ENCODE peak calls at places on chromosomes 5 and 9, in eight cellular contexts. One of them, this sample, is unnamed.

GRCh38 chr9:591292-591691 is 250.2 kb upstream of the DMRT1 start:
- DNase-seq in ovary: no peak
- DNase-seq in spleen: no peak
- DNase-seq in stomach: peak; percentile 87
- DNase-seq in H1: no peak
- DNase-seq in brain microvascular endothelial cell: no peak
- DNase-seq in gastrocnemius medialis: peak; percentile 68
- DNase-seq in GM06990: no peak
- DNase-seq in this sample: no peak

GRCh38 chr9:4887556-4887955 is 94.8 kb downstream of the RCL1 start:
- DNase-seq in stomach: no peak
- DNase-seq in gastrocnemius medialis: no peak
- DNase-seq in GM06990: no peak
- DNase-seq in spleen: no peak
- DNase-seq in ovary: peak; percentile 33
- DNase-seq in H1: no peak
- DNase-seq in brain microvascular endothelial cell: no peak
- DNase-seq in this sample: no peak

GRCh38 chr5:61280766-61281427 is 51.2 kb upstream of the ZSWIM6 start:
- DNase-seq in gastrocnemius medialis: no peak
- DNase-seq in GM06990: no peak
- DNase-seq in stomach: peak; percentile 73
- DNase-seq in spleen: no peak
- DNase-seq in H1: no peak
- DNase-seq in ovary: peak; percentile 40
- DNase-seq in brain microvascular endothelial cell: no peak
- DNase-seq in this sample: no peak

GRCh38 chr5:162484095-162484494 is 416.5 kb downstream of the GABRG2 start:
- DNase-seq in spleen: no peak
- DNase-seq in H1: no peak
- DNase-seq in GM06990: no peak
- DNase-seq in ovary: no peak
- DNase-seq in stomach: no peak
- DNase-seq in gastrocnemius medialis: no peak
- DNase-seq in brain microvascular endothelial cell: no peak
- DNase-seq in this sample: no peak

GRCh38 chr9:536597-537511 is 304.6 kb upstream of the DMRT1 start:
- DNase-seq in stomach: no peak
- DNase-seq in H1: no peak
- DNase-seq in gastrocnemius medialis: no peak
- DNase-seq in ovary: no peak
- DNase-seq in GM06990: no peak
- DNase-seq in brain microvascular endothelial cell: no peak
- DNase-seq in spleen: no peak
- DNase-seq in this sample: peak; percentile 13

GRCh38 chr5:177496111-177497010 is 1.0 kb downstream of the PDLIM7 start:
- DNase-seq in spleen: peak; percentile 82
- DNase-seq in ovary: peak; percentile 86
- DNase-seq in gastrocnemius medialis: peak; percentile 79
- DNase-seq in H1: no peak
- DNase-seq in stomach: peak; percentile 51
- DNase-seq in brain microvascular endothelial cell: peak; percentile 91
- DNase-seq in GM06990: no peak
- DNase-seq in this sample: peak; percentile 46

GRCh38 chr5:83096660-83097334 is 19.4 kb downstream of the XRCC4 start:
- DNase-seq in stomach: no peak
- DNase-seq in GM06990: no peak
- DNase-seq in spleen: no peak
- DNase-seq in ovary: no peak
- DNase-seq in gastrocnemius medialis: no peak
- DNase-seq in brain microvascular endothelial cell: peak; percentile 18
- DNase-seq in H1: no peak
- DNase-seq in this sample: no peak

GRCh38 chr5:31471916-31472315 is 60.0 kb downstream of the DROSHA start:
- DNase-seq in H1: no peak
- DNase-seq in GM06990: no peak
- DNase-seq in ovary: no peak
- DNase-seq in stomach: no peak
- DNase-seq in brain microvascular endothelial cell: peak; percentile 5
- DNase-seq in gastrocnemius medialis: no peak
- DNase-seq in spleen: no peak
- DNase-seq in this sample: no peak

GRCh38 chr5:76372320-76373054 is 30.6 kb upstream of the IQGAP2 start:
- DNase-seq in spleen: no peak
- DNase-seq in H1: no peak
- DNase-seq in brain microvascular endothelial cell: peak; percentile 93
- DNase-seq in GM06990: no peak
- DNase-seq in ovary: no peak
- DNase-seq in stomach: no peak
- DNase-seq in gastrocnemius medialis: no peak
- DNase-seq in this sample: no peak

GRCh38 chr9:9998491-9999287 is 614.1 kb downstream of the PTPRD start:
- DNase-seq in gastrocnemius medialis: no peak
- DNase-seq in spleen: no peak
- DNase-seq in H1: no peak
- DNase-seq in brain microvascular endothelial cell: no peak
- DNase-seq in GM06990: no peak
- DNase-seq in stomach: no peak
- DNase-seq in ovary: no peak
- DNase-seq in this sample: peak; percentile 7

GRCh38 chr5:131846536-131846935 is 49.7 kb upstream of the FNIP1 start:
- DNase-seq in gastrocnemius medialis: no peak
- DNase-seq in GM06990: no peak
- DNase-seq in stomach: no peak
- DNase-seq in H1: no peak
- DNase-seq in spleen: no peak
- DNase-seq in ovary: no peak
- DNase-seq in brain microvascular endothelial cell: no peak
- DNase-seq in this sample: no peak

GRCh38 chr5:110716247-110717245 is 9.9 kb downstream of the TMEM232 start:
- DNase-seq in gastrocnemius medialis: no peak
- DNase-seq in GM06990: no peak
- DNase-seq in brain microvascular endothelial cell: no peak
- DNase-seq in spleen: no peak
- DNase-seq in H1: no peak
- DNase-seq in stomach: no peak
- DNase-seq in ovary: no peak
- DNase-seq in this sample: no peak

GRCh38 chr5:172276214-172276613 is 7.3 kb downstream of the UBTD2 start:
- DNase-seq in stomach: no peak
- DNase-seq in brain microvascular endothelial cell: peak; percentile 4
- DNase-seq in H1: no peak
- DNase-seq in GM06990: no peak
- DNase-seq in gastrocnemius medialis: no peak
- DNase-seq in spleen: no peak
- DNase-seq in ovary: no peak
- DNase-seq in this sample: no peak

GRCh38 chr9:33227013-33227398 is 13.0 kb upstream of the SPINK4 start:
- DNase-seq in gastrocnemius medialis: no peak
- DNase-seq in brain microvascular endothelial cell: no peak
- DNase-seq in ovary: no peak
- DNase-seq in stomach: peak; percentile 38
- DNase-seq in H1: no peak
- DNase-seq in spleen: peak; percentile 88
- DNase-seq in GM06990: peak; percentile 39
- DNase-seq in this sample: peak; percentile 34

GRCh38 chr5:1134478-1134877 is 22.6 kb upstream of the SLC12A7 start:
- DNase-seq in gastrocnemius medialis: no peak
- DNase-seq in brain microvascular endothelial cell: no peak
- DNase-seq in spleen: no peak
- DNase-seq in stomach: peak; percentile 77
- DNase-seq in GM06990: peak; percentile 44
- DNase-seq in H1: no peak
- DNase-seq in ovary: no peak
- DNase-seq in this sample: peak; percentile 77

GRCh38 chr5:169503899-169504298 is 79.7 kb upstream of the SPDL1 start:
- DNase-seq in gastrocnemius medialis: no peak
- DNase-seq in stomach: no peak
- DNase-seq in GM06990: no peak
- DNase-seq in H1: no peak
- DNase-seq in spleen: no peak
- DNase-seq in ovary: no peak
- DNase-seq in brain microvascular endothelial cell: no peak
- DNase-seq in this sample: no peak

GRCh38 chr9:14312721-14313377 is 1.1 kb downstream of the NFIB start:
- DNase-seq in GM06990: no peak
- DNase-seq in stomach: no peak
- DNase-seq in spleen: no peak
- DNase-seq in H1: no peak
- DNase-seq in gastrocnemius medialis: no peak
- DNase-seq in ovary: peak; percentile 48
- DNase-seq in brain microvascular endothelial cell: peak; percentile 11
- DNase-seq in this sample: no peak

GRCh38 chr5:177035982-177036381 is 13.5 kb downstream of the ZNF346 start:
- DNase-seq in GM06990: no peak
- DNase-seq in H1: no peak
- DNase-seq in brain microvascular endothelial cell: peak; percentile 40
- DNase-seq in spleen: no peak
- DNase-seq in gastrocnemius medialis: no peak
- DNase-seq in stomach: no peak
- DNase-seq in ovary: no peak
- DNase-seq in this sample: peak; percentile 34

GRCh38 chr9:110293246-110293645 is 36.9 kb upstream of the TXN start:
- DNase-seq in spleen: no peak
- DNase-seq in stomach: no peak
- DNase-seq in ovary: no peak
- DNase-seq in gastrocnemius medialis: no peak
- DNase-seq in GM06990: no peak
- DNase-seq in brain microvascular endothelial cell: no peak
- DNase-seq in H1: no peak
- DNase-seq in this sample: no peak

GRCh38 chr5:149456597-149457392 is 77.7 kb upstream of the IL17B start:
- DNase-seq in GM06990: no peak
- DNase-seq in brain microvascular endothelial cell: no peak
- DNase-seq in gastrocnemius medialis: no peak
- DNase-seq in H1: no peak
- DNase-seq in spleen: no peak
- DNase-seq in stomach: no peak
- DNase-seq in ovary: no peak
- DNase-seq in this sample: no peak
- H3K4me3 ChIP-seq in GM06990: no peak overlapping the region
- H3K4me3 ChIP-seq in brain microvascular endothelial cell: no peak overlapping the region
- H3K4me3 ChIP-seq in gastrocnemius medialis: no peak overlapping the region
- H3K4me3 ChIP-seq in H1: no peak overlapping the region
- H3K4me3 ChIP-seq in spleen: no peak overlapping the region
- H3K4me3 ChIP-seq in stomach: no peak overlapping the region
- H3K4me3 ChIP-seq in ovary: no peak overlapping the region
- H3K4me3 ChIP-seq in this sample: no peak overlapping the region

DNA sequence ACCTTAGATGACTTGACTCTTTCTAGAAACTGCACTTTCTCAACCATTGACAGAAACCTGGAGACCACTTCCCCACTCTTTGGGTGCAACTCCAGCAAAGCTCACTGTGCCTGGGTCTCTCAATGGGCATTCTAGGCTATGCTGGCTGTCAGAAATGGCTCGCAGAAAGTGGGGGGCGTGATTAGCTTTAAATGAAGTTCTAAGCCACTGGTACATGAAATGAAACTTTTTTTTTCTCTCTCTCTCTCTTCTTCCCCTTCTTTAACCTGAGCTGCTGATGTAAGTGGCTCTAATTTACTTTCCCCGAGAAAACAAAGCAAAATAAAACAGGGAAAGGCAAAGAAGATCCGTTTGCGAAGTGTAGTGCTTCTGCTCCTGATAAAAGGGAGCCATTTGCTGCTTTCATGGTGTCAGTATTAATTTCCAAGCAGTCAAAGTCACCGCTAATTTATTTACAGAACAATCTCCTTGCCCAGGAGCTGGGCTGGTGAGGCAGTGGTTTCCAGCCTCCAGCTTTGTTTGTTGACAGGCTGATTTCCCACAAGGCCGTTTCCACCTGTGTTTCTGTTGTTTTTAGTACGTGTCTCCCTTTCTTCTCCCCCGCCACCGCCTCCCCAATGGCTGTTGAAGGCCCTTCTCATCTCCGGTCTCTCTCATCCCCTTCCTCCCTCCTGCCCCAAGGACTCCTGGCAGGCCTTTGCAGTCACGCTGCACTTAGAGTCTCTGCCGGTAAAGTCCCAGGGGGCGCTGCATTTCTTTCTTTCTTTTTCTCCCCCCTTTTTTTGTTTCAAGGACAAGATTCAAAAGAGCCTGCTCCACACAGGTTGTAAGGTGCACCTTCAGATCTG is 422.9 kb downstream of the EBF1 start:
- DNase-seq in spleen: peak; percentile 73
- DNase-seq in stomach: no peak
- DNase-seq in H1: peak; percentile 36
- DNase-seq in brain microvascular endothelial cell: no peak
- DNase-seq in GM06990: no peak
- DNase-seq in ovary: no peak
- DNase-seq in gastrocnemius medialis: no peak
- DNase-seq in this sample: peak; percentile 21
- TF ChIP-seq CTCF in spleen: peak; percentile 33
- TF ChIP-seq CTCF in stomach: no peak
- TF ChIP-seq CTCF in H1: peak; percentile 41
- TF ChIP-seq CTCF in brain microvascular endothelial cell: peak; percentile 51
- TF ChIP-seq CTCF in GM06990: peak; percentile 35
- TF ChIP-seq CTCF in ovary: no peak
- TF ChIP-seq CTCF in gastrocnemius medialis: no peak
- TF ChIP-seq CTCF in this sample: peak; percentile 26

DNA sequence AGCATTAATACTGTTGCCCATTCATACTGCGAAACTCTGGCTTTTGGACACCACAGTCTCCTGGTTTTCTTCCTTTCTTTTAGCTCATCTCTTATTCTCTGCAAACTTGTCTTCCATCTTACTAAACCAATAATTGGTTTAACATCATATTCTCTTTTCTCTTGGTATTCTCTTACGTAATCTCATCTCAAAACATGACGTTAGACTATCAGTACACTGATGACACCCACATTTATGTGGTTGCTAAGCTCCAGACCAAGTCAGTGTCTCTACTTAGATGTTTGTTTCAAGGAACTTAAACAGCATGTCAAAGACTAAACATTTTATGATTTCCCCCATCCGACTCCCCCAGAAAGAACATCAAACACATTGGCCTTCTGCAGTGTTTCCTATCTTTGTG is 2.1 kb downstream of the PRRC1 start:
- DNase-seq in brain microvascular endothelial cell: peak; percentile 2
- DNase-seq in H1: no peak
- DNase-seq in spleen: no peak
- DNase-seq in gastrocnemius medialis: no peak
- DNase-seq in ovary: no peak
- DNase-seq in stomach: no peak
- DNase-seq in GM06990: no peak
- DNase-seq in this sample: no peak
- H3K4me3 ChIP-seq in brain microvascular endothelial cell: peak overlapping the region; percentile 99
- H3K4me3 ChIP-seq in H1: no peak overlapping the region
- H3K4me3 ChIP-seq in spleen: no peak overlapping the region
- H3K4me3 ChIP-seq in gastrocnemius medialis: no peak overlapping the region
- H3K4me3 ChIP-seq in ovary: no peak overlapping the region
- H3K4me3 ChIP-seq in stomach: no peak overlapping the region
- H3K4me3 ChIP-seq in GM06990: no peak overlapping the region
- H3K4me3 ChIP-seq in this sample: no peak overlapping the region

DNA sequence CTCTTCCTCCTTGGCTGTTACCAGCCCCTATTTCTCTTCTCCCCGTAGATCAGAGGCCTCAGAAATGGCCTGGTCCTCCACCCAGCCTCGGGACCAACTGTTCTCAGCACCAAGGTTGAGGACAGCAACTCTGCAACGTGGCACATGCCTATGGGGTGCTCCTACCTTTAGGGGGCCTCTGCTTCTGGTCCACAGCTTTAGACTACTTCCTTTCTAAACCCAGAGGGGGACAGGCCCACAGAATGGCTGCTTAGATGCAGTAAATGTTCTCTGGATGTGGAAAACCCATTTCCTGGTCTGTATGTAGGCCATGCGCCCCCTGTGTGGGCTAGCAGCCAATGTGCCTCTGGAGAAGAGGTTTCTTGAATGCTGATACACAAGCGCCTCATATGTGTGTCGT is 68.4 kb downstream of the NRG2 start:
- DNase-seq in ovary: no peak
- DNase-seq in H1: no peak
- DNase-seq in brain microvascular endothelial cell: no peak
- DNase-seq in spleen: no peak
- DNase-seq in stomach: no peak
- DNase-seq in gastrocnemius medialis: no peak
- DNase-seq in GM06990: no peak
- DNase-seq in this sample: no peak
- TF ChIP-seq CTCF in ovary: no peak
- TF ChIP-seq CTCF in H1: no peak
- TF ChIP-seq CTCF in brain microvascular endothelial cell: no peak
- TF ChIP-seq CTCF in spleen: no peak
- TF ChIP-seq CTCF in stomach: no peak
- TF ChIP-seq CTCF in gastrocnemius medialis: no peak
- TF ChIP-seq CTCF in GM06990: no peak
- TF ChIP-seq CTCF in this sample: no peak

This sample was measured in GM12865.